ENCODE peak calls at places on chromosome 2, in six cellular contexts. O, D, N, Y, V and F are unnamed samples.

GRCh38 chr2:70518557-70518956 is 35.1 kb downstream of the TGFA start:
- DNase-seq in O (no peak), D (no peak), N (no peak), Y (no peak), V (no peak), F (no peak)

GRCh38 chr2:96024336-96025106 is 10.2 kb downstream of the GPAT2 start:
- DNase-seq in O (no peak), D (no peak), N (no peak), Y (no peak), V (no peak), F (no peak)

GRCh38 chr2:190528521-190529001 is 6.0 kb downstream of the NEMP2 start:
- DNase-seq in O (no peak), D (peak; percentile 27), N (no peak), Y (no peak), V (peak; percentile 92), F (no peak)

GRCh38 chr2:210681481-210681880 is 125.1 kb downstream of the CPS1 start:
- DNase-seq in O (no peak), D (no peak), N (no peak), Y (no peak), V (no peak), F (no peak)

GRCh38 chr2:219296631-219297391 is 12.4 kb downstream of the PTPRN start:
- DNase-seq in O (no peak), D (no peak), N (no peak), Y (no peak), V (no peak), F (no peak)

GRCh38 chr2:136116813-136117390 is 1.0 kb downstream of the CXCR4 start:
- DNase-seq in O (no peak), D (peak; percentile 34), N (peak; percentile 65), Y (peak; percentile 24), V (peak; percentile 43), F (no peak)

GRCh38 chr2:23549821-23550535 is 165.0 kb downstream of the KLHL29 start:
- DNase-seq in O (no peak), D (no peak), N (no peak), Y (no peak), V (no peak), F (no peak)

GRCh38 chr2:60555066-60555793 is 1.8 kb upstream of the BCL11A start:
- DNase-seq in O (no peak), D (peak; percentile 89), N (peak; percentile 32), Y (peak; percentile 35), V (peak; percentile 81), F (peak; percentile 49)

GRCh38 chr2:197969391-197969893 is 165.0 kb downstream of the PLCL1 start:
- DNase-seq in O (no peak), D (peak; percentile 6), N (no peak), Y (no peak), V (no peak), F (no peak)

GRCh38 chr2:85684806-85685205 is 9.4 kb upstream of the GNLY start:
- DNase-seq in O (no peak), D (no peak), N (no peak), Y (no peak), V (no peak), F (no peak)

GRCh38 chr2:201642086-201642578 is 1.2 kb downstream of the TMEM237 start:
- DNase-seq in O (no peak), D (no peak), N (no peak), Y (no peak), V (no peak), F (no peak)

GRCh38 chr2:4898706-4899105 is 793.5 kb upstream of the SOX11 start:
- DNase-seq in O (no peak), D (no peak), N (no peak), Y (no peak), V (no peak), F (no peak)